ENCODE peak calls at places on chromosome 1, in four cellular contexts. E, J, G and O are unnamed samples.

GRCh38 chr1:22930235-22930912 is 42.3 kb downstream of the LACTBL1 start:
- DNase-seq in E (peak; percentile 28), J (peak; percentile 73), G (peak; percentile 65), O (no peak)

GRCh38 chr1:227895828-227896685 is 51.7 kb downstream of the WNT9A start:
- DNase-seq in J (peak; percentile 67), G (no peak), E (no peak), O (no peak)

GRCh38 chr1:201888282-201889033 is at the start of gene SHISA4:
- DNase-seq in G (peak; percentile 76), J (peak; percentile 83), E (no peak), O (peak; percentile 18)

GRCh38 chr1:176795929-176796328 is 333.0 kb downstream of the PAPPA2 start:
- DNase-seq in J (no peak), E (no peak), G (peak; percentile 77), O (no peak)

GRCh38 chr1:200979574-200980451 is 43.7 kb downstream of the KIF21B start:
- DNase-seq in J (no peak), G (peak; percentile 15), E (peak; percentile 65), O (peak; percentile 40)

GRCh38 chr1:231107600-231108326 is 54.1 kb upstream of the TRIM67 start:
- DNase-seq in E (no peak), J (peak; percentile 3), G (no peak), O (no peak)

GRCh38 chr1:27760411-27760810 is 12.6 kb upstream of the STX12 start:
- DNase-seq in G (no peak), J (no peak), E (no peak), O (no peak)

GRCh38 chr1:117527566-117528102 is 78.2 kb upstream of the TENT5C start:
- DNase-seq in J (peak; percentile 48), G (peak; percentile 61), E (no peak), O (no peak)

GRCh38 chr1:97623220-97623619 is 297.6 kb downstream of the DPYD start:
- DNase-seq in J (no peak), E (no peak), G (no peak), O (no peak)

GRCh38 chr1:232319106-232319505 is 310.8 kb downstream of the SIPA1L2 start:
- DNase-seq in G (no peak), E (no peak), J (no peak), O (no peak)

GRCh38 chr1:9653195-9653782 is 1.8 kb downstream of the PIK3CD start:
- DNase-seq in E (no peak), J (no peak), G (no peak), O (peak; percentile 47)

GRCh38 chr1:28437260-28437923 is 67.9 kb downstream of the PHACTR4 start:
- DNase-seq in E (no peak), J (peak; percentile 74), G (peak; percentile 86), O (no peak)

GRCh38 chr1:8232036-8232757 is 85.7 kb upstream of the SLC45A1 start:
- DNase-seq in J (no peak), G (no peak), E (no peak), O (no peak)

GRCh38 chr1:115977481-115978258 is 1.4 kb downstream of the SLC22A15 start:
- DNase-seq in J (peak; percentile 76), G (peak; percentile 89), E (no peak), O (no peak)

DNA sequence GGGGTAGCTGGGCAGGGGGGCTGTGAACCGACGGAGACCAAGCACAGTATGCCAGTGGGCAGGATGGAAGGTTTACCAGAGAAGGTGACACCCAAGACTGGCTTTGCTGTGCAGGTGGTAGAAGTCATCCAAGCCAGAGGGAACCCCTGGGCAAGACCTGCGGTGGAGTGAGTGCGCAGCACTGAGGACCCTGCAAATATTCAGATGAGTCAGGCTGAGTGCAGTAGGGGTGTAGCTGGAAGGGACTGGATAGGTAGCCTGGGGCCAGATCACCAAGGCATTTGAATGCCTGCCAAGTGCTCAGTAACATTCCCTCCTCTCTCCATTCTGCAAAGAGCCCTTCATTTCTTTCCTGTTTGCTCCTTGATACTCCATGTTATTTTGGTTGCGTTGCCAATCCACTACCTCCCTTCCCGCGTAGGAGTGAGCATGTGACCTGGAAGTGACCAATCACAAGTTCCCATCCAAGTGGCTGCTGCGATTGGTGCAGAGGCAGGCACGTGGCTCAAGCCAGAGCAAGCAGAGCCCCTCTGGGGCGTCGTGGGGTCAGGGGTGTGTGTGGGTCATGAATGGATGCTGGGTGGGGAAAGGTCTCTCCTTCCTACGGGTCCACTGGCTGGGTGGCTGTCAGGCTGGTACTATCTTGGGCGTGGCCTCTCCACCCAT is 413.2 kb downstream of the PTPRU start:
- DNase-seq in E (no peak), J (no peak), G (peak; percentile 11), O (no peak)
- H3K4me3 ChIP-seq in E (no peak overlapping the region), J (no peak overlapping the region), G (no peak overlapping the region), O (no peak overlapping the region)

DNA sequence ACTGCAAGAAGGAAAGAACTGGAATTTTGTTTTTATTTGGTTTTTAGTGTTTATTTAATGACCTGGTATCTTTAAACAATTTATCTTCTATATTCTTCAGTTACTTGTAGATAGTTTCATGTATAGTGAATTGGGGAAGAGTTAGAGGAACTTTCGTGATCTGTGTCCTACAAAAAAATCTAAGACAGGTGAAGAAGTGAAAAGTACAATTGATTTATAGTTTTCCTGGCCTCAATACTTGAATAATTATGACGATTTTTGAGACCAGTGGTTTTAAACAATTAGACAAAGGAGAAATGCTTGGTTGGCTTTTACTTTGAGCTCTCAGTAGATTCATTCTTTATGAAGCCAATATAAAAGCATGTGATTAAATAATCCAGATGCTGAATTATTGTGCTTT is 7.5 kb downstream of the MIER1 start:
- DNase-seq in E (no peak), J (no peak), G (no peak), O (no peak)
- H3K4me3 ChIP-seq in E (no peak overlapping the region), J (peak overlapping the region; percentile 93), G (peak overlapping the region; percentile 85), O (peak overlapping the region; percentile 25)

GRCh38 chr1:31181515-31182343 is 58.0 kb downstream of the NKAIN1 start:
- DNase-seq in J (peak; percentile 56), G (peak; percentile 51), E (peak; percentile 40), O (no peak)

GRCh38 chr1:31180338-31180737 is 59.3 kb downstream of the NKAIN1 start:
- DNase-seq in G (no peak), J (no peak), E (no peak), O (no peak)

GRCh38 chr1:31183126-31183525 is 56.6 kb downstream of the NKAIN1 start:
- DNase-seq in J (no peak), E (no peak), G (no peak), O (no peak)

GRCh38 chr1:31183927-31184554 is 55.6 kb downstream of the NKAIN1 start:
- DNase-seq in J (peak; percentile 71), G (peak; percentile 43), E (peak; percentile 48), O (no peak)

GRCh38 chr1:31182352-31182751 is 57.3 kb downstream of the NKAIN1 start:
- DNase-seq in G (peak; percentile 97), E (peak; percentile 76), J (peak; percentile 93), O (peak; percentile 29)
- H3K4me3 ChIP-seq in G (peak overlapping the region; percentile 28), E (no peak overlapping the region), J (no peak overlapping the region), O (no peak overlapping the region)

DNA sequence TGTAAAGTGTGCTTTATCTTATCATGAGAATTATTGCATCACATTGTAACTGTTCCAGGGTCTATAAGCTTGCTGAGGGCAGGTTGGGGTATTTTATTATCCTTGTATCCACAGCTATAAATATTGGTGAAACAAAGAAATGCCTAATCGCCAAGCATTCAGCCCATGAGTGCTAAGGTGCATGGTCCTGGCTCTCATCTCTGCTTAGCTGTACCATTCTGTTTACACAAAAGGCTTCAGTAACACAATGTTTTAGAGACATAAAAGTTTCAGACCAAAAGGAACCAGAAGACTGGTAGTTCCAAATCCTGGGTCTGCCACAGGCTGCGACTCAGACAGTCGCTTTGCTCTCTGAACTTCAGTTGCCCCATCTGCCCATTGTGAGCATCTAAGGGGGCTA is 99.6 kb upstream of the C8B start:
- DNase-seq in G (no peak), E (no peak), J (no peak), O (no peak)
- H3K4me3 ChIP-seq in G (no peak overlapping the region), E (no peak overlapping the region), J (no peak overlapping the region), O (no peak overlapping the region)

GRCh38 chr1:233615571-233615970 is 1.7 kb downstream of the KCNK1 start:
- DNase-seq in E (no peak), J (no peak), G (no peak), O (no peak)
- H3K4me3 ChIP-seq in E (no peak overlapping the region), J (peak overlapping the region; percentile 76), G (peak overlapping the region; percentile 95), O (no peak overlapping the region)

DNA sequence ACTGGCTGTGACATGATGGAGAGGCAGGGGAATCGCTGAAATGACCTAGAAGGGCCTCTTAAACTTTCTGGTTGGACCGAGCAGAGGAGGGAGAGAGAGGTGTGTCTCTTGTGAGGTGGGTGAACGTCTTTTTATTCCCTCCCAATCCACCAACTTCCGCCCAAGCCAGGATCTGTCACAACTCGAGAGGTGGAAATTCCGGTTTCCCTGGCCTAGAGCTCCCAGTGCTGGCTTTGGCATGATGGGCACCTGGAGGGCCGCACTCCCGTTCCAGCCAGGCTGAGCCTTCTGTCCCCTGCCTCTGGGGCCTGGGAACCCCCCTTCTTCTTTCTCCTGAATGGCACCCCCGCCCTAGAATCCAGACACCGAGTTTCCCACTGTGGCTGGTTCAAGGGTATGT is at the start of gene SEMA4A:
- DNase-seq in J (no peak), E (no peak), G (no peak), O (no peak)
- H3K4me3 ChIP-seq in J (no peak within 1 kb of the TSS), E (no peak within 1 kb of the TSS), G (no peak within 1 kb of the TSS), O (no peak within 1 kb of the TSS)